ENCODE peak calls at places on chromosomes 11 and 22, in five cellular contexts. One of them, this sample, is unnamed.

GRCh38 chr22:50173983-50174355 is 3.4 kb downstream of the PANX2 start:
- DNase-seq in NCI-H524 treated with DMSO at 0.1 percent for 48 hours: no peak
- DNase-seq in stimulated activated CD4-positive, alpha-beta T cell treated with anti-CD3 and anti-CD28 coated beads, Interleukin-4, amount 100 ng/mL, for 48 hours: no peak
- DNase-seq in progenitor cell of endocrine pancreas: no peak
- DNase-seq in HS-5: no peak
- DNase-seq in this sample: no peak

GRCh38 chr11:56716379-56716854 is 17.5 kb downstream of the OR9G1 start:
- DNase-seq in NCI-H524 treated with DMSO at 0.1 percent for 48 hours: no peak
- DNase-seq in stimulated activated CD4-positive, alpha-beta T cell treated with anti-CD3 and anti-CD28 coated beads, Interleukin-4, amount 100 ng/mL, for 48 hours: no peak
- DNase-seq in progenitor cell of endocrine pancreas: no peak
- DNase-seq in HS-5: no peak
- DNase-seq in this sample: no peak

GRCh38 chr11:106389096-106389495 is 311.6 kb downstream of the AASDHPPT start:
- DNase-seq in NCI-H524 treated with DMSO at 0.1 percent for 48 hours: no peak
- DNase-seq in stimulated activated CD4-positive, alpha-beta T cell treated with anti-CD3 and anti-CD28 coated beads, Interleukin-4, amount 100 ng/mL, for 48 hours: no peak
- DNase-seq in progenitor cell of endocrine pancreas: no peak
- DNase-seq in HS-5: no peak
- DNase-seq in this sample: no peak

GRCh38 chr11:114276077-114276476 is 20.1 kb upstream of the NNMT start:
- DNase-seq in NCI-H524 treated with DMSO at 0.1 percent for 48 hours: no peak
- DNase-seq in stimulated activated CD4-positive, alpha-beta T cell treated with anti-CD3 and anti-CD28 coated beads, Interleukin-4, amount 100 ng/mL, for 48 hours: no peak
- DNase-seq in progenitor cell of endocrine pancreas: no peak
- DNase-seq in HS-5: no peak
- DNase-seq in this sample: no peak

GRCh38 chr22:19873138-19873959 is 18.7 kb upstream of the GNB1L start:
- DNase-seq in NCI-H524 treated with DMSO at 0.1 percent for 48 hours: no peak
- DNase-seq in stimulated activated CD4-positive, alpha-beta T cell treated with anti-CD3 and anti-CD28 coated beads, Interleukin-4, amount 100 ng/mL, for 48 hours: no peak
- DNase-seq in progenitor cell of endocrine pancreas: no peak
- DNase-seq in HS-5: no peak
- DNase-seq in this sample: no peak

GRCh38 chr11:106466441-106467190 is 389.2 kb downstream of the AASDHPPT start:
- DNase-seq in NCI-H524 treated with DMSO at 0.1 percent for 48 hours: no peak
- DNase-seq in stimulated activated CD4-positive, alpha-beta T cell treated with anti-CD3 and anti-CD28 coated beads, Interleukin-4, amount 100 ng/mL, for 48 hours: no peak
- DNase-seq in progenitor cell of endocrine pancreas: no peak
- DNase-seq in HS-5: peak; percentile 48
- DNase-seq in this sample: no peak

GRCh38 chr11:119169272-119169719 is 771 bp downstream of the NLRX1 start:
- DNase-seq in NCI-H524 treated with DMSO at 0.1 percent for 48 hours: no peak
- DNase-seq in stimulated activated CD4-positive, alpha-beta T cell treated with anti-CD3 and anti-CD28 coated beads, Interleukin-4, amount 100 ng/mL, for 48 hours: peak; percentile 39
- DNase-seq in progenitor cell of endocrine pancreas: no peak
- DNase-seq in HS-5: no peak
- DNase-seq in this sample: no peak

GRCh38 chr11:83612891-83613766 is 327.0 kb upstream of the CCDC90B start:
- DNase-seq in NCI-H524 treated with DMSO at 0.1 percent for 48 hours: no peak
- DNase-seq in stimulated activated CD4-positive, alpha-beta T cell treated with anti-CD3 and anti-CD28 coated beads, Interleukin-4, amount 100 ng/mL, for 48 hours: no peak
- DNase-seq in progenitor cell of endocrine pancreas: no peak
- DNase-seq in HS-5: no peak
- DNase-seq in this sample: no peak

GRCh38 chr22:42308887-42309468 is 38.5 kb upstream of the TCF20 start:
- DNase-seq in NCI-H524 treated with DMSO at 0.1 percent for 48 hours: no peak
- DNase-seq in stimulated activated CD4-positive, alpha-beta T cell treated with anti-CD3 and anti-CD28 coated beads, Interleukin-4, amount 100 ng/mL, for 48 hours: no peak
- DNase-seq in progenitor cell of endocrine pancreas: no peak
- DNase-seq in HS-5: no peak
- DNase-seq in this sample: no peak

GRCh38 chr22:30104501-30105156 is 24.4 kb downstream of the HORMAD2 start:
- DNase-seq in NCI-H524 treated with DMSO at 0.1 percent for 48 hours: no peak
- DNase-seq in stimulated activated CD4-positive, alpha-beta T cell treated with anti-CD3 and anti-CD28 coated beads, Interleukin-4, amount 100 ng/mL, for 48 hours: no peak
- DNase-seq in progenitor cell of endocrine pancreas: no peak
- DNase-seq in HS-5: no peak
- DNase-seq in this sample: no peak

GRCh38 chr11:116231540-116231939 is 541.2 kb downstream of the BUD13 start:
- DNase-seq in NCI-H524 treated with DMSO at 0.1 percent for 48 hours: no peak
- DNase-seq in stimulated activated CD4-positive, alpha-beta T cell treated with anti-CD3 and anti-CD28 coated beads, Interleukin-4, amount 100 ng/mL, for 48 hours: no peak
- DNase-seq in progenitor cell of endocrine pancreas: no peak
- DNase-seq in HS-5: no peak
- DNase-seq in this sample: no peak

GRCh38 chr22:46934746-46935491 is 172.5 kb downstream of the TBC1D22A start:
- DNase-seq in NCI-H524 treated with DMSO at 0.1 percent for 48 hours: no peak
- DNase-seq in stimulated activated CD4-positive, alpha-beta T cell treated with anti-CD3 and anti-CD28 coated beads, Interleukin-4, amount 100 ng/mL, for 48 hours: no peak
- DNase-seq in progenitor cell of endocrine pancreas: no peak
- DNase-seq in HS-5: peak; percentile 94
- DNase-seq in this sample: no peak

GRCh38 chr11:70744396-70745185 is 346.3 kb downstream of the CTTN start:
- DNase-seq in NCI-H524 treated with DMSO at 0.1 percent for 48 hours: no peak
- DNase-seq in stimulated activated CD4-positive, alpha-beta T cell treated with anti-CD3 and anti-CD28 coated beads, Interleukin-4, amount 100 ng/mL, for 48 hours: no peak
- DNase-seq in progenitor cell of endocrine pancreas: no peak
- DNase-seq in HS-5: no peak
- DNase-seq in this sample: no peak

GRCh38 chr22:32177221-32177765 is 18.2 kb upstream of the C22orf42 start:
- DNase-seq in NCI-H524 treated with DMSO at 0.1 percent for 48 hours: no peak
- DNase-seq in stimulated activated CD4-positive, alpha-beta T cell treated with anti-CD3 and anti-CD28 coated beads, Interleukin-4, amount 100 ng/mL, for 48 hours: no peak
- DNase-seq in progenitor cell of endocrine pancreas: no peak
- DNase-seq in HS-5: no peak
- DNase-seq in this sample: no peak

GRCh38 chr11:11701070-11701469 is 79.3 kb upstream of the GALNT18 start:
- DNase-seq in NCI-H524 treated with DMSO at 0.1 percent for 48 hours: no peak
- DNase-seq in stimulated activated CD4-positive, alpha-beta T cell treated with anti-CD3 and anti-CD28 coated beads, Interleukin-4, amount 100 ng/mL, for 48 hours: no peak
- DNase-seq in progenitor cell of endocrine pancreas: no peak
- DNase-seq in HS-5: peak; percentile 2
- DNase-seq in this sample: no peak

GRCh38 chr11:47418454-47419259 is 7.6 kb downstream of the PSMC3 start:
- DNase-seq in NCI-H524 treated with DMSO at 0.1 percent for 48 hours: no peak
- DNase-seq in stimulated activated CD4-positive, alpha-beta T cell treated with anti-CD3 and anti-CD28 coated beads, Interleukin-4, amount 100 ng/mL, for 48 hours: no peak
- DNase-seq in progenitor cell of endocrine pancreas: no peak
- DNase-seq in HS-5: no peak
- DNase-seq in this sample: no peak

GRCh38 chr11:31424652-31425051 is 55.0 kb downstream of the DNAJC24 start:
- DNase-seq in NCI-H524 treated with DMSO at 0.1 percent for 48 hours: no peak
- DNase-seq in stimulated activated CD4-positive, alpha-beta T cell treated with anti-CD3 and anti-CD28 coated beads, Interleukin-4, amount 100 ng/mL, for 48 hours: no peak
- DNase-seq in progenitor cell of endocrine pancreas: no peak
- DNase-seq in HS-5: no peak
- DNase-seq in this sample: no peak

GRCh38 chr22:46576556-46577351 is 39.3 kb upstream of the CELSR1 start:
- DNase-seq in NCI-H524 treated with DMSO at 0.1 percent for 48 hours: no peak
- DNase-seq in stimulated activated CD4-positive, alpha-beta T cell treated with anti-CD3 and anti-CD28 coated beads, Interleukin-4, amount 100 ng/mL, for 48 hours: peak; percentile 45
- DNase-seq in progenitor cell of endocrine pancreas: peak; percentile 34
- DNase-seq in HS-5: no peak
- DNase-seq in this sample: peak; percentile 64

GRCh38 chr11:74744277-74744676 is 4.4 kb upstream of the RNF169 start:
- DNase-seq in NCI-H524 treated with DMSO at 0.1 percent for 48 hours: no peak
- DNase-seq in stimulated activated CD4-positive, alpha-beta T cell treated with anti-CD3 and anti-CD28 coated beads, Interleukin-4, amount 100 ng/mL, for 48 hours: no peak
- DNase-seq in progenitor cell of endocrine pancreas: no peak
- DNase-seq in HS-5: no peak
- DNase-seq in this sample: no peak

This sample was measured in stimulated activated effector memory CD8-positive, alpha-beta T cell treated with anti-CD3 and anti-CD28 coated beads, Interleukin-12 subunit alpha, Interleukin-12 subunit beta, amount 100 ng/mL, for 72 hours.